ENCODE peak calls at places on chromosomes 5 and 9, in four cellular contexts. One of them, this sample, is unnamed.
A peak's percentile ranks its signal among the peaks of the same experiment; 100 is the strongest.

GRCh38 chr9:34995288-34996060 is 5.9 kb downstream of the DNAJB5 start:
- DNase-seq in WERI-Rb-1: peak; percentile 42
- DNase-seq in activated naive CD4-positive, alpha-beta T cell: no peak
- DNase-seq in NCI-H524: no peak
- DNase-seq in this sample: no peak

GRCh38 chr5:124628721-124629596 is 117.5 kb downstream of the ZNF608 start:
- DNase-seq in WERI-Rb-1: no peak
- DNase-seq in activated naive CD4-positive, alpha-beta T cell: no peak
- DNase-seq in NCI-H524: no peak
- DNase-seq in this sample: no peak

GRCh38 chr5:95996904-95997751 is 35.5 kb upstream of the ELL2 start:
- DNase-seq in WERI-Rb-1: no peak
- DNase-seq in activated naive CD4-positive, alpha-beta T cell: no peak
- DNase-seq in NCI-H524: no peak
- DNase-seq in this sample: no peak

GRCh38 chr9:108150736-108151135 is 661.2 kb upstream of the KLF4 start:
- DNase-seq in WERI-Rb-1: no peak
- DNase-seq in activated naive CD4-positive, alpha-beta T cell: no peak
- DNase-seq in NCI-H524: no peak
- DNase-seq in this sample: no peak

GRCh38 chr5:39080597-39081204 is 6.5 kb upstream of the RICTOR start:
- DNase-seq in WERI-Rb-1: peak; percentile 65
- DNase-seq in activated naive CD4-positive, alpha-beta T cell: no peak
- DNase-seq in NCI-H524: no peak
- DNase-seq in this sample: no peak

GRCh38 chr9:21443849-21444625 is 3.8 kb downstream of the IFNA1 start:
- DNase-seq in WERI-Rb-1: no peak
- DNase-seq in activated naive CD4-positive, alpha-beta T cell: no peak
- DNase-seq in NCI-H524: no peak
- DNase-seq in this sample: no peak

GRCh38 chr5:171635846-171636245 is 149.8 kb upstream of the SMIM23 start:
- DNase-seq in WERI-Rb-1: no peak
- DNase-seq in activated naive CD4-positive, alpha-beta T cell: no peak
- DNase-seq in NCI-H524: no peak
- DNase-seq in this sample: no peak

GRCh38 chr9:130243015-130243881 is 22.3 kb upstream of the HMCN2 start:
- DNase-seq in WERI-Rb-1: peak; percentile 92
- DNase-seq in activated naive CD4-positive, alpha-beta T cell: peak; percentile 73
- DNase-seq in NCI-H524: peak; percentile 43
- DNase-seq in this sample: no peak

GRCh38 chr9:89435315-89435823 is 62.5 kb downstream of the SEMA4D start:
- DNase-seq in WERI-Rb-1: peak; percentile 36
- DNase-seq in activated naive CD4-positive, alpha-beta T cell: no peak
- DNase-seq in NCI-H524: no peak
- DNase-seq in this sample: no peak

GRCh38 chr9:69645488-69645887 is 26.7 kb downstream of the APBA1 start:
- DNase-seq in WERI-Rb-1: no peak
- DNase-seq in activated naive CD4-positive, alpha-beta T cell: no peak
- DNase-seq in NCI-H524: no peak
- DNase-seq in this sample: no peak

GRCh38 chr9:114034176-114034575 is 43.9 kb downstream of the AMBP start:
- DNase-seq in WERI-Rb-1: no peak
- DNase-seq in activated naive CD4-positive, alpha-beta T cell: no peak
- DNase-seq in NCI-H524: no peak
- DNase-seq in this sample: no peak

GRCh38 chr9:88011005-88011766 is 36.9 kb upstream of the CDK20 start:
- DNase-seq in WERI-Rb-1: no peak
- DNase-seq in activated naive CD4-positive, alpha-beta T cell: no peak
- DNase-seq in NCI-H524: no peak
- DNase-seq in this sample: no peak